ENCODE peak calls at places on chromosomes 2 and 18, in five cellular contexts. One of them, this sample, is unnamed.

GRCh38 chr2:9378433-9379371 is 44.6 kb downstream of the ITGB1BP1 start:
- DNase-seq in fibroblast of mammary gland: peak
- DNase-seq in heart right ventricle: peak
- DNase-seq in epithelial cell of esophagus: peak
- DNase-seq in fibroblast of lung: peak
- DNase-seq in this sample: peak

GRCh38 chr2:207749873-207750272 is 19.8 kb downstream of the FZD5 start:
- DNase-seq in fibroblast of mammary gland: no peak
- DNase-seq in heart right ventricle: no peak
- DNase-seq in epithelial cell of esophagus: no peak
- DNase-seq in fibroblast of lung: peak
- DNase-seq in this sample: no peak

GRCh38 chr2:179443175-179443574 is 178.5 kb upstream of the SESTD1 start:
- DNase-seq in fibroblast of mammary gland: no peak
- DNase-seq in heart right ventricle: peak
- DNase-seq in epithelial cell of esophagus: no peak
- DNase-seq in fibroblast of lung: no peak
- DNase-seq in this sample: no peak

GRCh38 chr2:16128746-16129610 is 188.6 kb downstream of the MYCN start:
- DNase-seq in fibroblast of mammary gland: no peak
- DNase-seq in heart right ventricle: no peak
- DNase-seq in epithelial cell of esophagus: no peak
- DNase-seq in fibroblast of lung: no peak
- DNase-seq in this sample: no peak

GRCh38 chr18:12921178-12921577 is 26.6 kb upstream of the SEH1L start:
- DNase-seq in fibroblast of mammary gland: no peak
- DNase-seq in heart right ventricle: no peak
- DNase-seq in epithelial cell of esophagus: no peak
- DNase-seq in fibroblast of lung: no peak
- DNase-seq in this sample: no peak

GRCh38 chr18:32302806-32303205 is 113.0 kb downstream of the MEP1B start:
- DNase-seq in fibroblast of mammary gland: no peak
- DNase-seq in heart right ventricle: no peak
- DNase-seq in epithelial cell of esophagus: no peak
- DNase-seq in fibroblast of lung: no peak
- DNase-seq in this sample: no peak

GRCh38 chr2:205733648-205734047 is 51.3 kb downstream of the NRP2 start:
- DNase-seq in fibroblast of mammary gland: no peak
- DNase-seq in heart right ventricle: no peak
- DNase-seq in epithelial cell of esophagus: no peak
- DNase-seq in fibroblast of lung: no peak
- DNase-seq in this sample: no peak

GRCh38 chr2:100011272-100011711 is 131.1 kb downstream of the AFF3 start:
- DNase-seq in fibroblast of mammary gland: peak
- DNase-seq in heart right ventricle: no peak
- DNase-seq in epithelial cell of esophagus: no peak
- DNase-seq in fibroblast of lung: peak
- DNase-seq in this sample: peak

GRCh38 chr2:81007104-81007503 is 702.6 kb upstream of the LRRTM1 start:
- DNase-seq in fibroblast of mammary gland: no peak
- DNase-seq in heart right ventricle: no peak
- DNase-seq in epithelial cell of esophagus: no peak
- DNase-seq in fibroblast of lung: no peak
- DNase-seq in this sample: no peak

GRCh38 chr2:215432759-215433594 is 2.9 kb downstream of the FN1 start:
- DNase-seq in fibroblast of mammary gland: peak
- DNase-seq in heart right ventricle: no peak
- DNase-seq in epithelial cell of esophagus: no peak
- DNase-seq in fibroblast of lung: no peak
- DNase-seq in this sample: peak
- H3K4me3 ChIP-seq in fibroblast of mammary gland: peak
- H3K4me3 ChIP-seq in heart right ventricle: no peak
- H3K4me3 ChIP-seq in epithelial cell of esophagus: no peak
- H3K4me3 ChIP-seq in fibroblast of lung: peak
- H3K4me3 ChIP-seq in this sample: peak

GRCh38 chr2:119242276-119243119 is 18.9 kb downstream of the STEAP3 start:
- DNase-seq in fibroblast of mammary gland: no peak
- DNase-seq in heart right ventricle: no peak
- DNase-seq in epithelial cell of esophagus: no peak
- DNase-seq in fibroblast of lung: no peak
- DNase-seq in this sample: no peak
- TF ChIP-seq CTCF in fibroblast of mammary gland: no peak
- TF ChIP-seq CTCF in heart right ventricle: no peak
- TF ChIP-seq CTCF in epithelial cell of esophagus: no peak
- TF ChIP-seq CTCF in fibroblast of lung: no peak
- TF ChIP-seq CTCF in this sample: no peak

GRCh38 chr2:85757860-85758259 is 4.1 kb downstream of the ATOH8 start:
- DNase-seq in fibroblast of mammary gland: no peak
- DNase-seq in heart right ventricle: no peak
- DNase-seq in epithelial cell of esophagus: no peak
- DNase-seq in fibroblast of lung: no peak
- DNase-seq in this sample: no peak

GRCh38 chr2:85756822-85757435 is 3.1 kb downstream of the ATOH8 start:
- DNase-seq in fibroblast of mammary gland: no peak
- DNase-seq in heart right ventricle: no peak
- DNase-seq in epithelial cell of esophagus: no peak
- DNase-seq in fibroblast of lung: no peak
- DNase-seq in this sample: no peak

GRCh38 chr2:85760371-85760770 is 6.6 kb downstream of the ATOH8 start:
- DNase-seq in fibroblast of mammary gland: no peak
- DNase-seq in heart right ventricle: no peak
- DNase-seq in epithelial cell of esophagus: no peak
- DNase-seq in fibroblast of lung: peak
- DNase-seq in this sample: peak

GRCh38 chr2:85759257-85759613 is 5.4 kb downstream of the ATOH8 start:
- DNase-seq in fibroblast of mammary gland: no peak
- DNase-seq in heart right ventricle: no peak
- DNase-seq in epithelial cell of esophagus: no peak
- DNase-seq in fibroblast of lung: no peak
- DNase-seq in this sample: no peak

GRCh38 chr2:85758361-85759256 is 4.8 kb downstream of the ATOH8 start:
- DNase-seq in fibroblast of mammary gland: no peak
- DNase-seq in heart right ventricle: no peak
- DNase-seq in epithelial cell of esophagus: no peak
- DNase-seq in fibroblast of lung: no peak
- DNase-seq in this sample: no peak
- H3K4me3 ChIP-seq in fibroblast of mammary gland: no peak
- H3K4me3 ChIP-seq in heart right ventricle: peak
- H3K4me3 ChIP-seq in epithelial cell of esophagus: no peak
- H3K4me3 ChIP-seq in fibroblast of lung: no peak
- H3K4me3 ChIP-seq in this sample: no peak

GRCh38 chr2:23475473-23475872 is 90.5 kb downstream of the KLHL29 start:
- DNase-seq in fibroblast of mammary gland: no peak
- DNase-seq in heart right ventricle: no peak
- DNase-seq in epithelial cell of esophagus: no peak
- DNase-seq in fibroblast of lung: no peak
- DNase-seq in this sample: no peak

GRCh38 chr2:23478087-23478932 is 93.3 kb downstream of the KLHL29 start:
- DNase-seq in fibroblast of mammary gland: no peak
- DNase-seq in heart right ventricle: no peak
- DNase-seq in epithelial cell of esophagus: no peak
- DNase-seq in fibroblast of lung: no peak
- DNase-seq in this sample: no peak

GRCh38 chr2:23475036-23475435 is 90.1 kb downstream of the KLHL29 start:
- DNase-seq in fibroblast of mammary gland: no peak
- DNase-seq in heart right ventricle: no peak
- DNase-seq in epithelial cell of esophagus: no peak
- DNase-seq in fibroblast of lung: no peak
- DNase-seq in this sample: no peak

GRCh38 chr2:23477392-23477791 is 92.4 kb downstream of the KLHL29 start:
- DNase-seq in fibroblast of mammary gland: no peak
- DNase-seq in heart right ventricle: no peak
- DNase-seq in epithelial cell of esophagus: no peak
- DNase-seq in fibroblast of lung: no peak
- DNase-seq in this sample: no peak

GRCh38 chr2:23476786-23477185 is 91.8 kb downstream of the KLHL29 start:
- DNase-seq in fibroblast of mammary gland: no peak
- DNase-seq in heart right ventricle: no peak
- DNase-seq in epithelial cell of esophagus: no peak
- DNase-seq in fibroblast of lung: no peak
- DNase-seq in this sample: no peak
- TF ChIP-seq CTCF in fibroblast of mammary gland: no peak
- TF ChIP-seq CTCF in heart right ventricle: no peak
- TF ChIP-seq CTCF in epithelial cell of esophagus: no peak
- TF ChIP-seq CTCF in fibroblast of lung: no peak
- TF ChIP-seq CTCF in this sample: no peak

GRCh38 chr2:167509585-167509984 is 621.3 kb downstream of the XIRP2 start:
- DNase-seq in fibroblast of mammary gland: peak
- DNase-seq in heart right ventricle: no peak
- DNase-seq in epithelial cell of esophagus: peak
- DNase-seq in fibroblast of lung: peak
- DNase-seq in this sample: peak
- H3K4me3 ChIP-seq in fibroblast of mammary gland: no peak
- H3K4me3 ChIP-seq in heart right ventricle: no peak
- H3K4me3 ChIP-seq in epithelial cell of esophagus: no peak
- H3K4me3 ChIP-seq in fibroblast of lung: no peak
- H3K4me3 ChIP-seq in this sample: no peak

GRCh38 chr18:14943486-14943885 is 195.5 kb downstream of the ANKRD30B start:
- DNase-seq in fibroblast of mammary gland: no peak
- DNase-seq in heart right ventricle: no peak
- DNase-seq in epithelial cell of esophagus: no peak
- DNase-seq in fibroblast of lung: no peak
- DNase-seq in this sample: no peak

GRCh38 chr18:14945286-14945685 is 197.3 kb downstream of the ANKRD30B start:
- DNase-seq in fibroblast of mammary gland: no peak
- DNase-seq in heart right ventricle: no peak
- DNase-seq in epithelial cell of esophagus: no peak
- DNase-seq in fibroblast of lung: no peak
- DNase-seq in this sample: no peak

GRCh38 chr18:14942275-14942674 is 194.3 kb downstream of the ANKRD30B start:
- DNase-seq in fibroblast of mammary gland: no peak
- DNase-seq in heart right ventricle: no peak
- DNase-seq in epithelial cell of esophagus: no peak
- DNase-seq in fibroblast of lung: no peak
- DNase-seq in this sample: no peak

GRCh38 chr18:14944838-14945237 is 196.9 kb downstream of the ANKRD30B start:
- DNase-seq in fibroblast of mammary gland: no peak
- DNase-seq in heart right ventricle: no peak
- DNase-seq in epithelial cell of esophagus: no peak
- DNase-seq in fibroblast of lung: no peak
- DNase-seq in this sample: no peak

DNA sequence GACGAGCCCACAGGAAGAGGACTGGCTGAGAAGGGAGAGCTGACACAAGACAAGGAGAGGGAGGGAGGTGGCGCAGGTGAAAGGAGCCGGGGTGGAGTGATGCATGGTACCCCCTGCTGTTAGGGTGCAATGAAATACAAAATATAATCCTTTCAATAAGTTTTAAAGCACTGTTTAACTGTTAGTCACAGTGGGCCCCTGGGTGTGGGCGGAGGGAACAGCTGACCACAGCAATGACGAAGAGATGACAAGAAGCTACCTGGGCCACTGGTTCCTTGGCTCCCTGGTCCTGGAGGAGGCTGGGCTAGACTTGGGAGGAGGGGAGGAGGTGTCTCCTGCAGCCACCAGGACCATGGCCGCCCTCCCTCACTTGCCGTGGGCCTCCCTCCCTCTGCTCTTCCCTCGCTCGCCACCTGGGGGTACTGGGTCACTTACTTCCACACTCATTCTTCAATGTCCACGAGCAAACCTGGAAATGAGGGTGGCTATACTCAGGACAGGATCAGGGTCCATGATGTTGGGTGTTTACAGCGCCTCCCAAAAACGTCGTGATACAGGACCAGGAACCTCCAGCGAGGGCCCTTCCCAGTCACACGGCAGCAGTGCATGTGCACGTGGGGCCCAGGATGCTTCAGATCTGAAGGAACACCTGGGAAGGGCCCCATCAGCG is 196.1 kb downstream of the ANKRD30B start:
- DNase-seq in fibroblast of mammary gland: no peak
- DNase-seq in heart right ventricle: no peak
- DNase-seq in epithelial cell of esophagus: no peak
- DNase-seq in fibroblast of lung: no peak
- DNase-seq in this sample: no peak
- TF ChIP-seq CTCF in fibroblast of mammary gland: no peak
- TF ChIP-seq CTCF in heart right ventricle: no peak
- TF ChIP-seq CTCF in epithelial cell of esophagus: no peak
- TF ChIP-seq CTCF in fibroblast of lung: no peak
- TF ChIP-seq CTCF in this sample: no peak

GRCh38 chr2:230824406-230824978 is 40.2 kb upstream of the ITM2C start:
- DNase-seq in fibroblast of mammary gland: peak
- DNase-seq in heart right ventricle: no peak
- DNase-seq in epithelial cell of esophagus: peak
- DNase-seq in fibroblast of lung: peak
- DNase-seq in this sample: peak
- H3K4me3 ChIP-seq in fibroblast of mammary gland: peak
- H3K4me3 ChIP-seq in heart right ventricle: no peak
- H3K4me3 ChIP-seq in epithelial cell of esophagus: peak
- H3K4me3 ChIP-seq in fibroblast of lung: peak
- H3K4me3 ChIP-seq in this sample: peak

GRCh38 chr2:204401114-204401513 is 144.2 kb upstream of the PARD3B start:
- DNase-seq in fibroblast of mammary gland: no peak
- DNase-seq in heart right ventricle: no peak
- DNase-seq in epithelial cell of esophagus: no peak
- DNase-seq in fibroblast of lung: no peak
- DNase-seq in this sample: no peak

DNA sequence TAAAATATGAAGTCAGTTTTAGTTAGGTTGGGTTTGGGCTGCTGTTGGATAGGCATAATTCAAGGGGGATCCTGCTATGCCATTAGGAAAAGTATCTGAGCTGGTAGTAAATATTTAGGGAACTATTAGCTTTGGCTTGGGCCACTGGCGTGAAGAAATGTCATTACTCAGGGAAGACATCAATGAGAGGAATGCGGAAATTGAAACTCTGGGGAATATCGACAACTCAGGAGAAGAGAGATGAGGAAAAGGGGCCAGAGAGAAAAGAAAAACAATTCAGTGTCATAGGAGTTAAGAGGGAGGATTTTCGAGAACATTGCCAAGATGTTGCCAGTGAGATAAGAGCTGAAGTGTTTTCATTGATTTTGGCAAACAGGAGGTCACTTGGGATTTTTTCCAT is 149.7 kb upstream of the PARD3B start:
- DNase-seq in fibroblast of mammary gland: no peak
- DNase-seq in heart right ventricle: no peak
- DNase-seq in epithelial cell of esophagus: no peak
- DNase-seq in fibroblast of lung: no peak
- DNase-seq in this sample: no peak
- TF ChIP-seq CTCF in fibroblast of mammary gland: no peak
- TF ChIP-seq CTCF in heart right ventricle: no peak
- TF ChIP-seq CTCF in epithelial cell of esophagus: no peak
- TF ChIP-seq CTCF in fibroblast of lung: no peak
- TF ChIP-seq CTCF in this sample: no peak

GRCh38 chr2:525611-526010 is 151.6 kb downstream of the TMEM18 start:
- DNase-seq in fibroblast of mammary gland: no peak
- DNase-seq in heart right ventricle: no peak
- DNase-seq in epithelial cell of esophagus: no peak
- DNase-seq in fibroblast of lung: no peak
- DNase-seq in this sample: no peak
- H3K4me3 ChIP-seq in fibroblast of mammary gland: no peak
- H3K4me3 ChIP-seq in heart right ventricle: no peak
- H3K4me3 ChIP-seq in epithelial cell of esophagus: no peak
- H3K4me3 ChIP-seq in fibroblast of lung: no peak
- H3K4me3 ChIP-seq in this sample: no peak

This sample was measured in AG10803.